ENCODE peak calls at places on chromosomes 16 and 17, in six cellular contexts. One of them, this sample, is unnamed.

GRCh38 chr16:89370081-89370511 is 120.3 kb downstream of the ANKRD11 start:
- DNase-seq in fibroblast of the conjunctiva: no peak
- DNase-seq in activated gamma-delta T cell treated with anti-CD3 and anti-CD28 coated beads, Interleukin-2, amount 50 U/mL, for 16 hours: no peak
- DNase-seq in NCI-H2081: no peak
- DNase-seq in body of pancreas: no peak
- DNase-seq in COR-L47: no peak
- DNase-seq in this sample: no peak

GRCh38 chr16:26139884-26140283 is 448.1 kb downstream of the HS3ST4 start:
- DNase-seq in fibroblast of the conjunctiva: no peak
- DNase-seq in activated gamma-delta T cell treated with anti-CD3 and anti-CD28 coated beads, Interleukin-2, amount 50 U/mL, for 16 hours: no peak
- DNase-seq in NCI-H2081: no peak
- DNase-seq in body of pancreas: no peak
- DNase-seq in COR-L47: no peak
- DNase-seq in this sample: no peak

GRCh38 chr17:77320046-77320445 is 179.3 kb downstream of the SEC14L1 start:
- DNase-seq in fibroblast of the conjunctiva: peak
- DNase-seq in activated gamma-delta T cell treated with anti-CD3 and anti-CD28 coated beads, Interleukin-2, amount 50 U/mL, for 16 hours: no peak
- DNase-seq in NCI-H2081: no peak
- DNase-seq in body of pancreas: no peak
- DNase-seq in COR-L47: no peak
- DNase-seq in this sample: no peak

GRCh38 chr16:46887524-46887854 is 3.3 kb downstream of the GPT2 start:
- DNase-seq in fibroblast of the conjunctiva: no peak
- DNase-seq in activated gamma-delta T cell treated with anti-CD3 and anti-CD28 coated beads, Interleukin-2, amount 50 U/mL, for 16 hours: no peak
- DNase-seq in NCI-H2081: no peak
- DNase-seq in body of pancreas: no peak
- DNase-seq in COR-L47: no peak
- DNase-seq in this sample: no peak

GRCh38 chr17:42809250-42809649 is 10.6 kb downstream of the CNTD1 start:
- DNase-seq in fibroblast of the conjunctiva: peak
- DNase-seq in activated gamma-delta T cell treated with anti-CD3 and anti-CD28 coated beads, Interleukin-2, amount 50 U/mL, for 16 hours: no peak
- DNase-seq in NCI-H2081: no peak
- DNase-seq in body of pancreas: peak
- DNase-seq in COR-L47: no peak
- DNase-seq in this sample: no peak

GRCh38 chr17:77460514-77461046 is 319.8 kb downstream of the SEC14L1 start:
- DNase-seq in fibroblast of the conjunctiva: no peak
- DNase-seq in activated gamma-delta T cell treated with anti-CD3 and anti-CD28 coated beads, Interleukin-2, amount 50 U/mL, for 16 hours: no peak
- DNase-seq in NCI-H2081: no peak
- DNase-seq in body of pancreas: no peak
- DNase-seq in COR-L47: no peak
- DNase-seq in this sample: peak

GRCh38 chr17:67504182-67504581 is 127.1 kb downstream of the PITPNC1 start:
- DNase-seq in fibroblast of the conjunctiva: no peak
- DNase-seq in activated gamma-delta T cell treated with anti-CD3 and anti-CD28 coated beads, Interleukin-2, amount 50 U/mL, for 16 hours: no peak
- DNase-seq in NCI-H2081: no peak
- DNase-seq in body of pancreas: no peak
- DNase-seq in COR-L47: no peak
- DNase-seq in this sample: no peak

GRCh38 chr17:72465191-72466024 is 344.6 kb downstream of the SOX9 start:
- DNase-seq in fibroblast of the conjunctiva: no peak
- DNase-seq in activated gamma-delta T cell treated with anti-CD3 and anti-CD28 coated beads, Interleukin-2, amount 50 U/mL, for 16 hours: no peak
- DNase-seq in NCI-H2081: peak
- DNase-seq in body of pancreas: peak
- DNase-seq in COR-L47: no peak
- DNase-seq in this sample: no peak

GRCh38 chr17:79907855-79908254 is 68.6 kb upstream of the CBX4 start:
- DNase-seq in fibroblast of the conjunctiva: no peak
- DNase-seq in activated gamma-delta T cell treated with anti-CD3 and anti-CD28 coated beads, Interleukin-2, amount 50 U/mL, for 16 hours: no peak
- DNase-seq in NCI-H2081: no peak
- DNase-seq in body of pancreas: no peak
- DNase-seq in COR-L47: no peak
- DNase-seq in this sample: no peak

GRCh38 chr16:74035816-74036215 is 260.8 kb upstream of the PSMD7 start:
- DNase-seq in fibroblast of the conjunctiva: no peak
- DNase-seq in activated gamma-delta T cell treated with anti-CD3 and anti-CD28 coated beads, Interleukin-2, amount 50 U/mL, for 16 hours: no peak
- DNase-seq in NCI-H2081: peak
- DNase-seq in body of pancreas: no peak
- DNase-seq in COR-L47: no peak
- DNase-seq in this sample: no peak

GRCh38 chr17:57107498-57108101 is 22.6 kb downstream of the AKAP1 start:
- DNase-seq in fibroblast of the conjunctiva: no peak
- DNase-seq in activated gamma-delta T cell treated with anti-CD3 and anti-CD28 coated beads, Interleukin-2, amount 50 U/mL, for 16 hours: no peak
- DNase-seq in NCI-H2081: no peak
- DNase-seq in body of pancreas: no peak
- DNase-seq in COR-L47: no peak
- DNase-seq in this sample: no peak

GRCh38 chr17:72373910-72374741 is 253.3 kb downstream of the SOX9 start:
- DNase-seq in fibroblast of the conjunctiva: no peak
- DNase-seq in activated gamma-delta T cell treated with anti-CD3 and anti-CD28 coated beads, Interleukin-2, amount 50 U/mL, for 16 hours: no peak
- DNase-seq in NCI-H2081: no peak
- DNase-seq in body of pancreas: no peak
- DNase-seq in COR-L47: no peak
- DNase-seq in this sample: no peak

GRCh38 chr17:54967621-54968258 is 714 bp downstream of the COX11 start:
- DNase-seq in fibroblast of the conjunctiva: peak
- DNase-seq in activated gamma-delta T cell treated with anti-CD3 and anti-CD28 coated beads, Interleukin-2, amount 50 U/mL, for 16 hours: no peak
- DNase-seq in NCI-H2081: no peak
- DNase-seq in body of pancreas: peak
- DNase-seq in COR-L47: no peak
- DNase-seq in this sample: no peak

GRCh38 chr16:24775455-24775854 is 46.0 kb downstream of the TNRC6A start:
- DNase-seq in fibroblast of the conjunctiva: no peak
- DNase-seq in activated gamma-delta T cell treated with anti-CD3 and anti-CD28 coated beads, Interleukin-2, amount 50 U/mL, for 16 hours: no peak
- DNase-seq in NCI-H2081: no peak
- DNase-seq in body of pancreas: peak
- DNase-seq in COR-L47: no peak
- DNase-seq in this sample: no peak

GRCh38 chr16:53892155-53892554 is 188.2 kb downstream of the FTO start:
- DNase-seq in fibroblast of the conjunctiva: peak
- DNase-seq in activated gamma-delta T cell treated with anti-CD3 and anti-CD28 coated beads, Interleukin-2, amount 50 U/mL, for 16 hours: peak
- DNase-seq in NCI-H2081: peak
- DNase-seq in body of pancreas: peak
- DNase-seq in COR-L47: peak
- DNase-seq in this sample: no peak

GRCh38 chr17:40485851-40486512 is 15.4 kb downstream of the TNS4 start:
- DNase-seq in fibroblast of the conjunctiva: peak
- DNase-seq in activated gamma-delta T cell treated with anti-CD3 and anti-CD28 coated beads, Interleukin-2, amount 50 U/mL, for 16 hours: no peak
- DNase-seq in NCI-H2081: no peak
- DNase-seq in body of pancreas: no peak
- DNase-seq in COR-L47: no peak
- DNase-seq in this sample: no peak

GRCh38 chr16:2745116-2745890 is 7.1 kb upstream of the SRRM2 start:
- DNase-seq in fibroblast of the conjunctiva: no peak
- DNase-seq in activated gamma-delta T cell treated with anti-CD3 and anti-CD28 coated beads, Interleukin-2, amount 50 U/mL, for 16 hours: no peak
- DNase-seq in NCI-H2081: no peak
- DNase-seq in body of pancreas: no peak
- DNase-seq in COR-L47: no peak
- DNase-seq in this sample: no peak

GRCh38 chr16:87068751-87069150 is 248.4 kb downstream of the C16orf95 start:
- DNase-seq in fibroblast of the conjunctiva: no peak
- DNase-seq in activated gamma-delta T cell treated with anti-CD3 and anti-CD28 coated beads, Interleukin-2, amount 50 U/mL, for 16 hours: no peak
- DNase-seq in NCI-H2081: no peak
- DNase-seq in body of pancreas: no peak
- DNase-seq in COR-L47: no peak
- DNase-seq in this sample: peak

GRCh38 chr16:82660078-82660645 is 33.4 kb downstream of the CDH13 start:
- DNase-seq in fibroblast of the conjunctiva: peak
- DNase-seq in activated gamma-delta T cell treated with anti-CD3 and anti-CD28 coated beads, Interleukin-2, amount 50 U/mL, for 16 hours: no peak
- DNase-seq in NCI-H2081: no peak
- DNase-seq in body of pancreas: no peak
- DNase-seq in COR-L47: no peak
- DNase-seq in this sample: no peak

GRCh38 chr16:85162478-85163277 is 50.4 kb upstream of the CIBAR2 start:
- DNase-seq in fibroblast of the conjunctiva: peak
- DNase-seq in activated gamma-delta T cell treated with anti-CD3 and anti-CD28 coated beads, Interleukin-2, amount 50 U/mL, for 16 hours: no peak
- DNase-seq in NCI-H2081: no peak
- DNase-seq in body of pancreas: no peak
- DNase-seq in COR-L47: no peak
- DNase-seq in this sample: no peak

GRCh38 chr17:55543709-55544108 is 32.5 kb upstream of the SMIM36 start:
- DNase-seq in fibroblast of the conjunctiva: no peak
- DNase-seq in activated gamma-delta T cell treated with anti-CD3 and anti-CD28 coated beads, Interleukin-2, amount 50 U/mL, for 16 hours: no peak
- DNase-seq in NCI-H2081: no peak
- DNase-seq in body of pancreas: no peak
- DNase-seq in COR-L47: no peak
- DNase-seq in this sample: no peak

GRCh38 chr16:19137621-19138128 is 23.9 kb downstream of the ITPRIPL2 start:
- DNase-seq in fibroblast of the conjunctiva: no peak
- DNase-seq in activated gamma-delta T cell treated with anti-CD3 and anti-CD28 coated beads, Interleukin-2, amount 50 U/mL, for 16 hours: no peak
- DNase-seq in NCI-H2081: no peak
- DNase-seq in body of pancreas: no peak
- DNase-seq in COR-L47: no peak
- DNase-seq in this sample: no peak

GRCh38 chr16:86294535-86294934 is 215.8 kb upstream of the FOXF1 start:
- DNase-seq in fibroblast of the conjunctiva: no peak
- DNase-seq in activated gamma-delta T cell treated with anti-CD3 and anti-CD28 coated beads, Interleukin-2, amount 50 U/mL, for 16 hours: no peak
- DNase-seq in NCI-H2081: no peak
- DNase-seq in body of pancreas: no peak
- DNase-seq in COR-L47: no peak
- DNase-seq in this sample: no peak

GRCh38 chr16:77070683-77071082 is 120.3 kb upstream of the MON1B start:
- DNase-seq in fibroblast of the conjunctiva: no peak
- DNase-seq in activated gamma-delta T cell treated with anti-CD3 and anti-CD28 coated beads, Interleukin-2, amount 50 U/mL, for 16 hours: no peak
- DNase-seq in NCI-H2081: no peak
- DNase-seq in body of pancreas: no peak
- DNase-seq in COR-L47: no peak
- DNase-seq in this sample: no peak

GRCh38 chr16:66188786-66189725 is 177.4 kb upstream of the CDH5 start:
- DNase-seq in fibroblast of the conjunctiva: peak
- DNase-seq in activated gamma-delta T cell treated with anti-CD3 and anti-CD28 coated beads, Interleukin-2, amount 50 U/mL, for 16 hours: no peak
- DNase-seq in NCI-H2081: no peak
- DNase-seq in body of pancreas: no peak
- DNase-seq in COR-L47: no peak
- DNase-seq in this sample: no peak